ENCODE peak calls at places on chromosomes 5 and 9, in eight cellular contexts. One of them, this sample, is unnamed.

GRCh38 chr5:15367501-15367900 is 132.5 kb upstream of the FBXL7 start:
- DNase-seq in foreskin fibroblast: no peak
- DNase-seq in NCI-H146: no peak
- DNase-seq in natural killer cell treated with Interleukin-12 subunit alpha and Interleukin-12 subunit beta and Interleukin-15 and Interleukin-18, amount 100 ng/mL, for 72 hours: no peak
- DNase-seq in SHP77 treated with DMSO at 0.1 percent for 48 hours: no peak
- DNase-seq in activated CD8-positive, alpha-beta memory T cell treated with anti-CD3 and anti-CD28 coated beads for 24 hours: no peak
- DNase-seq in substantia nigra: no peak
- DNase-seq in stromal cell of bone marrow: no peak
- DNase-seq in this sample: no peak

GRCh38 chr5:42337607-42338006 is 85.6 kb upstream of the GHR start:
- DNase-seq in foreskin fibroblast: no peak
- DNase-seq in substantia nigra: no peak
- DNase-seq in natural killer cell treated with Interleukin-12 subunit alpha and Interleukin-12 subunit beta and Interleukin-15 and Interleukin-18, amount 100 ng/mL, for 72 hours: no peak
- DNase-seq in activated CD8-positive, alpha-beta memory T cell treated with anti-CD3 and anti-CD28 coated beads for 24 hours: no peak
- DNase-seq in stromal cell of bone marrow: no peak
- DNase-seq in NCI-H146: no peak
- DNase-seq in SHP77 treated with DMSO at 0.1 percent for 48 hours: no peak
- DNase-seq in this sample: no peak

GRCh38 chr5:77946381-77947050 is 170.4 kb upstream of the TBCA start:
- DNase-seq in SHP77 treated with DMSO at 0.1 percent for 48 hours: peak
- DNase-seq in stromal cell of bone marrow: no peak
- DNase-seq in substantia nigra: no peak
- DNase-seq in activated CD8-positive, alpha-beta memory T cell treated with anti-CD3 and anti-CD28 coated beads for 24 hours: no peak
- DNase-seq in natural killer cell treated with Interleukin-12 subunit alpha and Interleukin-12 subunit beta and Interleukin-15 and Interleukin-18, amount 100 ng/mL, for 72 hours: no peak
- DNase-seq in NCI-H146: peak
- DNase-seq in foreskin fibroblast: no peak
- DNase-seq in this sample: no peak

GRCh38 chr9:72362118-72362531 is 2.9 kb downstream of the ZFAND5 start:
- DNase-seq in activated CD8-positive, alpha-beta memory T cell treated with anti-CD3 and anti-CD28 coated beads for 24 hours: no peak
- DNase-seq in NCI-H146: no peak
- DNase-seq in SHP77 treated with DMSO at 0.1 percent for 48 hours: no peak
- DNase-seq in foreskin fibroblast: no peak
- DNase-seq in substantia nigra: no peak
- DNase-seq in natural killer cell treated with Interleukin-12 subunit alpha and Interleukin-12 subunit beta and Interleukin-15 and Interleukin-18, amount 100 ng/mL, for 72 hours: no peak
- DNase-seq in stromal cell of bone marrow: peak
- DNase-seq in this sample: no peak

GRCh38 chr9:68496356-68496755 is 44.3 kb downstream of the TMEM252 start:
- DNase-seq in stromal cell of bone marrow: peak
- DNase-seq in natural killer cell treated with Interleukin-12 subunit alpha and Interleukin-12 subunit beta and Interleukin-15 and Interleukin-18, amount 100 ng/mL, for 72 hours: no peak
- DNase-seq in foreskin fibroblast: no peak
- DNase-seq in activated CD8-positive, alpha-beta memory T cell treated with anti-CD3 and anti-CD28 coated beads for 24 hours: no peak
- DNase-seq in NCI-H146: no peak
- DNase-seq in SHP77 treated with DMSO at 0.1 percent for 48 hours: no peak
- DNase-seq in substantia nigra: no peak
- DNase-seq in this sample: no peak

GRCh38 chr9:131017067-131017466 is 8.1 kb downstream of the LAMC3 start:
- DNase-seq in substantia nigra: no peak
- DNase-seq in stromal cell of bone marrow: no peak
- DNase-seq in SHP77 treated with DMSO at 0.1 percent for 48 hours: no peak
- DNase-seq in NCI-H146: no peak
- DNase-seq in activated CD8-positive, alpha-beta memory T cell treated with anti-CD3 and anti-CD28 coated beads for 24 hours: no peak
- DNase-seq in natural killer cell treated with Interleukin-12 subunit alpha and Interleukin-12 subunit beta and Interleukin-15 and Interleukin-18, amount 100 ng/mL, for 72 hours: no peak
- DNase-seq in foreskin fibroblast: no peak
- DNase-seq in this sample: no peak

GRCh38 chr9:135702002-135702721 is at the start of gene KCNT1:
- DNase-seq in stromal cell of bone marrow: peak
- DNase-seq in activated CD8-positive, alpha-beta memory T cell treated with anti-CD3 and anti-CD28 coated beads for 24 hours: peak
- DNase-seq in SHP77 treated with DMSO at 0.1 percent for 48 hours: no peak
- DNase-seq in natural killer cell treated with Interleukin-12 subunit alpha and Interleukin-12 subunit beta and Interleukin-15 and Interleukin-18, amount 100 ng/mL, for 72 hours: no peak
- DNase-seq in NCI-H146: peak
- DNase-seq in substantia nigra: no peak
- DNase-seq in foreskin fibroblast: peak
- DNase-seq in this sample: no peak

GRCh38 chr5:107241841-107242240 is 428.9 kb downstream of the EFNA5 start:
- DNase-seq in foreskin fibroblast: no peak
- DNase-seq in SHP77 treated with DMSO at 0.1 percent for 48 hours: no peak
- DNase-seq in activated CD8-positive, alpha-beta memory T cell treated with anti-CD3 and anti-CD28 coated beads for 24 hours: no peak
- DNase-seq in NCI-H146: no peak
- DNase-seq in natural killer cell treated with Interleukin-12 subunit alpha and Interleukin-12 subunit beta and Interleukin-15 and Interleukin-18, amount 100 ng/mL, for 72 hours: no peak
- DNase-seq in stromal cell of bone marrow: no peak
- DNase-seq in substantia nigra: no peak
- DNase-seq in this sample: no peak

GRCh38 chr9:15475923-15476536 is 34.7 kb downstream of the PSIP1 start:
- DNase-seq in NCI-H146: no peak
- DNase-seq in substantia nigra: no peak
- DNase-seq in stromal cell of bone marrow: no peak
- DNase-seq in SHP77 treated with DMSO at 0.1 percent for 48 hours: no peak
- DNase-seq in foreskin fibroblast: no peak
- DNase-seq in activated CD8-positive, alpha-beta memory T cell treated with anti-CD3 and anti-CD28 coated beads for 24 hours: no peak
- DNase-seq in natural killer cell treated with Interleukin-12 subunit alpha and Interleukin-12 subunit beta and Interleukin-15 and Interleukin-18, amount 100 ng/mL, for 72 hours: no peak
- DNase-seq in this sample: no peak

GRCh38 chr5:135448796-135449507 is 1.8 kb upstream of the DCANP1 start:
- DNase-seq in natural killer cell treated with Interleukin-12 subunit alpha and Interleukin-12 subunit beta and Interleukin-15 and Interleukin-18, amount 100 ng/mL, for 72 hours: no peak
- DNase-seq in activated CD8-positive, alpha-beta memory T cell treated with anti-CD3 and anti-CD28 coated beads for 24 hours: no peak
- DNase-seq in substantia nigra: no peak
- DNase-seq in NCI-H146: no peak
- DNase-seq in foreskin fibroblast: no peak
- DNase-seq in SHP77 treated with DMSO at 0.1 percent for 48 hours: no peak
- DNase-seq in stromal cell of bone marrow: no peak
- DNase-seq in this sample: no peak

GRCh38 chr9:34114436-34114835 is 12.1 kb downstream of the DCAF12 start:
- DNase-seq in SHP77 treated with DMSO at 0.1 percent for 48 hours: no peak
- DNase-seq in natural killer cell treated with Interleukin-12 subunit alpha and Interleukin-12 subunit beta and Interleukin-15 and Interleukin-18, amount 100 ng/mL, for 72 hours: no peak
- DNase-seq in substantia nigra: no peak
- DNase-seq in stromal cell of bone marrow: no peak
- DNase-seq in activated CD8-positive, alpha-beta memory T cell treated with anti-CD3 and anti-CD28 coated beads for 24 hours: no peak
- DNase-seq in foreskin fibroblast: no peak
- DNase-seq in NCI-H146: no peak
- DNase-seq in this sample: no peak

GRCh38 chr5:138643040-138643791 is 68.0 kb upstream of the HSPA9 start:
- DNase-seq in foreskin fibroblast: no peak
- DNase-seq in NCI-H146: no peak
- DNase-seq in stromal cell of bone marrow: no peak
- DNase-seq in activated CD8-positive, alpha-beta memory T cell treated with anti-CD3 and anti-CD28 coated beads for 24 hours: no peak
- DNase-seq in natural killer cell treated with Interleukin-12 subunit alpha and Interleukin-12 subunit beta and Interleukin-15 and Interleukin-18, amount 100 ng/mL, for 72 hours: no peak
- DNase-seq in substantia nigra: no peak
- DNase-seq in SHP77 treated with DMSO at 0.1 percent for 48 hours: no peak
- DNase-seq in this sample: no peak

GRCh38 chr9:5719546-5719945 is 90.6 kb downstream of the RIC1 start:
- DNase-seq in stromal cell of bone marrow: no peak
- DNase-seq in substantia nigra: no peak
- DNase-seq in foreskin fibroblast: no peak
- DNase-seq in NCI-H146: peak
- DNase-seq in natural killer cell treated with Interleukin-12 subunit alpha and Interleukin-12 subunit beta and Interleukin-15 and Interleukin-18, amount 100 ng/mL, for 72 hours: no peak
- DNase-seq in activated CD8-positive, alpha-beta memory T cell treated with anti-CD3 and anti-CD28 coated beads for 24 hours: no peak
- DNase-seq in SHP77 treated with DMSO at 0.1 percent for 48 hours: no peak
- DNase-seq in this sample: no peak

GRCh38 chr9:115973241-115973640 is 180.3 kb upstream of the PAPPA start:
- DNase-seq in SHP77 treated with DMSO at 0.1 percent for 48 hours: no peak
- DNase-seq in activated CD8-positive, alpha-beta memory T cell treated with anti-CD3 and anti-CD28 coated beads for 24 hours: no peak
- DNase-seq in foreskin fibroblast: no peak
- DNase-seq in natural killer cell treated with Interleukin-12 subunit alpha and Interleukin-12 subunit beta and Interleukin-15 and Interleukin-18, amount 100 ng/mL, for 72 hours: no peak
- DNase-seq in NCI-H146: no peak
- DNase-seq in stromal cell of bone marrow: no peak
- DNase-seq in substantia nigra: no peak
- DNase-seq in this sample: no peak

GRCh38 chr9:74458832-74459231 is 38.3 kb upstream of the RORB start:
- DNase-seq in NCI-H146: no peak
- DNase-seq in substantia nigra: no peak
- DNase-seq in SHP77 treated with DMSO at 0.1 percent for 48 hours: no peak
- DNase-seq in foreskin fibroblast: no peak
- DNase-seq in natural killer cell treated with Interleukin-12 subunit alpha and Interleukin-12 subunit beta and Interleukin-15 and Interleukin-18, amount 100 ng/mL, for 72 hours: no peak
- DNase-seq in activated CD8-positive, alpha-beta memory T cell treated with anti-CD3 and anti-CD28 coated beads for 24 hours: no peak
- DNase-seq in stromal cell of bone marrow: peak
- DNase-seq in this sample: no peak

GRCh38 chr5:103475629-103476240 is 86.9 kb downstream of the NUDT12 start:
- DNase-seq in substantia nigra: no peak
- DNase-seq in NCI-H146: peak
- DNase-seq in stromal cell of bone marrow: no peak
- DNase-seq in natural killer cell treated with Interleukin-12 subunit alpha and Interleukin-12 subunit beta and Interleukin-15 and Interleukin-18, amount 100 ng/mL, for 72 hours: no peak
- DNase-seq in SHP77 treated with DMSO at 0.1 percent for 48 hours: peak
- DNase-seq in activated CD8-positive, alpha-beta memory T cell treated with anti-CD3 and anti-CD28 coated beads for 24 hours: no peak
- DNase-seq in foreskin fibroblast: no peak
- DNase-seq in this sample: no peak

GRCh38 chr5:568809-569208 is 43.3 kb upstream of the CEP72 start:
- DNase-seq in foreskin fibroblast: no peak
- DNase-seq in stromal cell of bone marrow: no peak
- DNase-seq in SHP77 treated with DMSO at 0.1 percent for 48 hours: no peak
- DNase-seq in substantia nigra: no peak
- DNase-seq in NCI-H146: no peak
- DNase-seq in activated CD8-positive, alpha-beta memory T cell treated with anti-CD3 and anti-CD28 coated beads for 24 hours: no peak
- DNase-seq in natural killer cell treated with Interleukin-12 subunit alpha and Interleukin-12 subunit beta and Interleukin-15 and Interleukin-18, amount 100 ng/mL, for 72 hours: no peak
- DNase-seq in this sample: no peak

GRCh38 chr5:22521521-22521920 is 331.6 kb downstream of the CDH12 start:
- DNase-seq in natural killer cell treated with Interleukin-12 subunit alpha and Interleukin-12 subunit beta and Interleukin-15 and Interleukin-18, amount 100 ng/mL, for 72 hours: no peak
- DNase-seq in SHP77 treated with DMSO at 0.1 percent for 48 hours: no peak
- DNase-seq in stromal cell of bone marrow: no peak
- DNase-seq in substantia nigra: no peak
- DNase-seq in foreskin fibroblast: no peak
- DNase-seq in NCI-H146: no peak
- DNase-seq in activated CD8-positive, alpha-beta memory T cell treated with anti-CD3 and anti-CD28 coated beads for 24 hours: no peak
- DNase-seq in this sample: no peak

GRCh38 chr5:124561451-124561850 is 185.0 kb downstream of the ZNF608 start:
- DNase-seq in substantia nigra: no peak
- DNase-seq in SHP77 treated with DMSO at 0.1 percent for 48 hours: no peak
- DNase-seq in NCI-H146: no peak
- DNase-seq in stromal cell of bone marrow: no peak
- DNase-seq in natural killer cell treated with Interleukin-12 subunit alpha and Interleukin-12 subunit beta and Interleukin-15 and Interleukin-18, amount 100 ng/mL, for 72 hours: no peak
- DNase-seq in foreskin fibroblast: no peak
- DNase-seq in activated CD8-positive, alpha-beta memory T cell treated with anti-CD3 and anti-CD28 coated beads for 24 hours: no peak
- DNase-seq in this sample: no peak

GRCh38 chr9:124869466-124869985 is 7.6 kb downstream of the ARPC5L start:
- DNase-seq in natural killer cell treated with Interleukin-12 subunit alpha and Interleukin-12 subunit beta and Interleukin-15 and Interleukin-18, amount 100 ng/mL, for 72 hours: no peak
- DNase-seq in SHP77 treated with DMSO at 0.1 percent for 48 hours: no peak
- DNase-seq in activated CD8-positive, alpha-beta memory T cell treated with anti-CD3 and anti-CD28 coated beads for 24 hours: no peak
- DNase-seq in NCI-H146: no peak
- DNase-seq in stromal cell of bone marrow: no peak
- DNase-seq in substantia nigra: no peak
- DNase-seq in foreskin fibroblast: no peak
- DNase-seq in this sample: no peak

GRCh38 chr5:73454379-73455036 is 5.9 kb upstream of the FOXD1 start:
- DNase-seq in NCI-H146: peak
- DNase-seq in SHP77 treated with DMSO at 0.1 percent for 48 hours: peak
- DNase-seq in natural killer cell treated with Interleukin-12 subunit alpha and Interleukin-12 subunit beta and Interleukin-15 and Interleukin-18, amount 100 ng/mL, for 72 hours: no peak
- DNase-seq in foreskin fibroblast: no peak
- DNase-seq in stromal cell of bone marrow: no peak
- DNase-seq in substantia nigra: no peak
- DNase-seq in activated CD8-positive, alpha-beta memory T cell treated with anti-CD3 and anti-CD28 coated beads for 24 hours: peak
- DNase-seq in this sample: peak

GRCh38 chr9:5488616-5489015 is 21.7 kb upstream of the PDCD1LG2 start:
- DNase-seq in foreskin fibroblast: no peak
- DNase-seq in activated CD8-positive, alpha-beta memory T cell treated with anti-CD3 and anti-CD28 coated beads for 24 hours: no peak
- DNase-seq in NCI-H146: no peak
- DNase-seq in SHP77 treated with DMSO at 0.1 percent for 48 hours: no peak
- DNase-seq in natural killer cell treated with Interleukin-12 subunit alpha and Interleukin-12 subunit beta and Interleukin-15 and Interleukin-18, amount 100 ng/mL, for 72 hours: no peak
- DNase-seq in stromal cell of bone marrow: no peak
- DNase-seq in substantia nigra: no peak
- DNase-seq in this sample: no peak

GRCh38 chr9:134054891-134055811 is 12.7 kb downstream of the BRD3 start:
- DNase-seq in SHP77 treated with DMSO at 0.1 percent for 48 hours: no peak
- DNase-seq in natural killer cell treated with Interleukin-12 subunit alpha and Interleukin-12 subunit beta and Interleukin-15 and Interleukin-18, amount 100 ng/mL, for 72 hours: peak
- DNase-seq in activated CD8-positive, alpha-beta memory T cell treated with anti-CD3 and anti-CD28 coated beads for 24 hours: no peak
- DNase-seq in stromal cell of bone marrow: no peak
- DNase-seq in NCI-H146: no peak
- DNase-seq in foreskin fibroblast: no peak
- DNase-seq in substantia nigra: no peak
- DNase-seq in this sample: no peak

GRCh38 chr9:109751253-109751652 is 28.7 kb upstream of the PALM2AKAP2 start:
- DNase-seq in substantia nigra: no peak
- DNase-seq in stromal cell of bone marrow: peak
- DNase-seq in NCI-H146: no peak
- DNase-seq in activated CD8-positive, alpha-beta memory T cell treated with anti-CD3 and anti-CD28 coated beads for 24 hours: no peak
- DNase-seq in foreskin fibroblast: peak
- DNase-seq in SHP77 treated with DMSO at 0.1 percent for 48 hours: no peak
- DNase-seq in natural killer cell treated with Interleukin-12 subunit alpha and Interleukin-12 subunit beta and Interleukin-15 and Interleukin-18, amount 100 ng/mL, for 72 hours: no peak
- DNase-seq in this sample: no peak

GRCh38 chr9:101705135-101705661 is 33.2 kb downstream of the GRIN3A start:
- DNase-seq in foreskin fibroblast: no peak
- DNase-seq in stromal cell of bone marrow: no peak
- DNase-seq in substantia nigra: no peak
- DNase-seq in SHP77 treated with DMSO at 0.1 percent for 48 hours: peak
- DNase-seq in natural killer cell treated with Interleukin-12 subunit alpha and Interleukin-12 subunit beta and Interleukin-15 and Interleukin-18, amount 100 ng/mL, for 72 hours: no peak
- DNase-seq in activated CD8-positive, alpha-beta memory T cell treated with anti-CD3 and anti-CD28 coated beads for 24 hours: peak
- DNase-seq in NCI-H146: peak
- DNase-seq in this sample: no peak

This sample was measured in NCI-H510A.